ENCODE peak calls at places on chromosomes 2 and 18, in eight cellular contexts. One of them, this sample, is unnamed.

GRCh38 chr2:30368258-30368657 is 78.8 kb upstream of the LCLAT1 start:
- DNase-seq in cardiac muscle cell: peak
- DNase-seq in AG09309: no peak
- DNase-seq in left ventricle myocardium inferior: no peak
- DNase-seq in ascending aorta: no peak
- DNase-seq in chondrocyte: no peak
- DNase-seq in neural progenitor cell: no peak
- DNase-seq in MCF 10A: no peak
- DNase-seq in this sample: peak

GRCh38 chr18:24659837-24660720 is 199.6 kb downstream of the HRH4 start:
- DNase-seq in left ventricle myocardium inferior: peak
- DNase-seq in MCF 10A: no peak
- DNase-seq in cardiac muscle cell: no peak
- DNase-seq in ascending aorta: no peak
- DNase-seq in neural progenitor cell: no peak
- DNase-seq in AG09309: no peak
- DNase-seq in chondrocyte: no peak
- DNase-seq in this sample: no peak

GRCh38 chr2:55887351-55887750 is 36.2 kb downstream of the EFEMP1 start:
- DNase-seq in left ventricle myocardium inferior: no peak
- DNase-seq in ascending aorta: no peak
- DNase-seq in neural progenitor cell: no peak
- DNase-seq in AG09309: no peak
- DNase-seq in chondrocyte: no peak
- DNase-seq in cardiac muscle cell: no peak
- DNase-seq in MCF 10A: no peak
- DNase-seq in this sample: peak

GRCh38 chr2:221657821-221658220 is 85.7 kb upstream of the EPHA4 start:
- DNase-seq in MCF 10A: no peak
- DNase-seq in ascending aorta: no peak
- DNase-seq in neural progenitor cell: no peak
- DNase-seq in chondrocyte: no peak
- DNase-seq in left ventricle myocardium inferior: no peak
- DNase-seq in cardiac muscle cell: no peak
- DNase-seq in AG09309: no peak
- DNase-seq in this sample: no peak

GRCh38 chr2:218166791-218167190 is at the start of gene CXCR1:
- DNase-seq in ascending aorta: no peak
- DNase-seq in AG09309: no peak
- DNase-seq in cardiac muscle cell: no peak
- DNase-seq in MCF 10A: peak
- DNase-seq in chondrocyte: no peak
- DNase-seq in neural progenitor cell: no peak
- DNase-seq in left ventricle myocardium inferior: no peak
- DNase-seq in this sample: no peak

GRCh38 chr2:50751255-50752069 is 280.5 kb downstream of the NRXN1 start:
- DNase-seq in chondrocyte: no peak
- DNase-seq in cardiac muscle cell: no peak
- DNase-seq in MCF 10A: no peak
- DNase-seq in ascending aorta: no peak
- DNase-seq in neural progenitor cell: no peak
- DNase-seq in left ventricle myocardium inferior: no peak
- DNase-seq in AG09309: no peak
- DNase-seq in this sample: no peak

GRCh38 chr2:79788952-79789612 is 276.2 kb downstream of the CTNNA2 start:
- DNase-seq in cardiac muscle cell: no peak
- DNase-seq in ascending aorta: no peak
- DNase-seq in neural progenitor cell: no peak
- DNase-seq in AG09309: no peak
- DNase-seq in left ventricle myocardium inferior: no peak
- DNase-seq in chondrocyte: no peak
- DNase-seq in MCF 10A: no peak
- DNase-seq in this sample: no peak

GRCh38 chr2:32863803-32864202 is 83.0 kb upstream of the LTBP1 start:
- DNase-seq in AG09309: no peak
- DNase-seq in cardiac muscle cell: no peak
- DNase-seq in neural progenitor cell: no peak
- DNase-seq in left ventricle myocardium inferior: no peak
- DNase-seq in MCF 10A: no peak
- DNase-seq in ascending aorta: no peak
- DNase-seq in chondrocyte: no peak
- DNase-seq in this sample: peak

GRCh38 chr2:19675003-19675629 is 226.7 kb downstream of the TTC32 start:
- DNase-seq in chondrocyte: no peak
- DNase-seq in cardiac muscle cell: no peak
- DNase-seq in MCF 10A: no peak
- DNase-seq in AG09309: no peak
- DNase-seq in ascending aorta: no peak
- DNase-seq in left ventricle myocardium inferior: no peak
- DNase-seq in neural progenitor cell: no peak
- DNase-seq in this sample: no peak

GRCh38 chr18:6891788-6892187 is 162.3 kb downstream of the ARHGAP28 start:
- DNase-seq in left ventricle myocardium inferior: no peak
- DNase-seq in chondrocyte: no peak
- DNase-seq in neural progenitor cell: no peak
- DNase-seq in MCF 10A: no peak
- DNase-seq in ascending aorta: no peak
- DNase-seq in AG09309: no peak
- DNase-seq in cardiac muscle cell: no peak
- DNase-seq in this sample: no peak

GRCh38 chr2:240688563-240688919 is 3.1 kb upstream of the AQP12A start:
- DNase-seq in AG09309: no peak
- DNase-seq in neural progenitor cell: no peak
- DNase-seq in ascending aorta: no peak
- DNase-seq in left ventricle myocardium inferior: no peak
- DNase-seq in MCF 10A: no peak
- DNase-seq in chondrocyte: peak
- DNase-seq in cardiac muscle cell: no peak
- DNase-seq in this sample: no peak

GRCh38 chr2:86249843-86250402 is 50.7 kb downstream of the MRPL35 start:
- DNase-seq in left ventricle myocardium inferior: no peak
- DNase-seq in cardiac muscle cell: no peak
- DNase-seq in MCF 10A: no peak
- DNase-seq in chondrocyte: no peak
- DNase-seq in neural progenitor cell: no peak
- DNase-seq in ascending aorta: no peak
- DNase-seq in AG09309: no peak
- DNase-seq in this sample: no peak

GRCh38 chr2:180190851-180191250 is 183.8 kb upstream of the CWC22 start:
- DNase-seq in MCF 10A: no peak
- DNase-seq in left ventricle myocardium inferior: no peak
- DNase-seq in neural progenitor cell: no peak
- DNase-seq in chondrocyte: no peak
- DNase-seq in AG09309: no peak
- DNase-seq in ascending aorta: no peak
- DNase-seq in cardiac muscle cell: no peak
- DNase-seq in this sample: no peak

GRCh38 chr18:12361770-12362378 is 15.2 kb downstream of the AFG3L2 start:
- DNase-seq in AG09309: no peak
- DNase-seq in MCF 10A: no peak
- DNase-seq in neural progenitor cell: no peak
- DNase-seq in ascending aorta: no peak
- DNase-seq in left ventricle myocardium inferior: peak
- DNase-seq in cardiac muscle cell: peak
- DNase-seq in chondrocyte: no peak
- DNase-seq in this sample: no peak

GRCh38 chr2:133077259-133077822 is 407.3 kb upstream of the LYPD1 start:
- DNase-seq in ascending aorta: no peak
- DNase-seq in chondrocyte: no peak
- DNase-seq in cardiac muscle cell: no peak
- DNase-seq in AG09309: no peak
- DNase-seq in neural progenitor cell: no peak
- DNase-seq in MCF 10A: no peak
- DNase-seq in left ventricle myocardium inferior: no peak
- DNase-seq in this sample: no peak

GRCh38 chr2:66121946-66122345 is 313.0 kb upstream of the MEIS1 start:
- DNase-seq in ascending aorta: no peak
- DNase-seq in neural progenitor cell: no peak
- DNase-seq in cardiac muscle cell: no peak
- DNase-seq in left ventricle myocardium inferior: no peak
- DNase-seq in AG09309: no peak
- DNase-seq in MCF 10A: no peak
- DNase-seq in chondrocyte: no peak
- DNase-seq in this sample: no peak

GRCh38 chr2:212959469-212960117 is 191.8 kb downstream of the IKZF2 start:
- DNase-seq in cardiac muscle cell: no peak
- DNase-seq in MCF 10A: no peak
- DNase-seq in ascending aorta: no peak
- DNase-seq in left ventricle myocardium inferior: no peak
- DNase-seq in AG09309: no peak
- DNase-seq in neural progenitor cell: no peak
- DNase-seq in chondrocyte: no peak
- DNase-seq in this sample: no peak

GRCh38 chr2:218229851-218230250 is 12.9 kb downstream of the ARPC2 start:
- DNase-seq in AG09309: no peak
- DNase-seq in MCF 10A: peak
- DNase-seq in left ventricle myocardium inferior: no peak
- DNase-seq in ascending aorta: no peak
- DNase-seq in neural progenitor cell: no peak
- DNase-seq in chondrocyte: no peak
- DNase-seq in cardiac muscle cell: no peak
- DNase-seq in this sample: peak

DNA sequence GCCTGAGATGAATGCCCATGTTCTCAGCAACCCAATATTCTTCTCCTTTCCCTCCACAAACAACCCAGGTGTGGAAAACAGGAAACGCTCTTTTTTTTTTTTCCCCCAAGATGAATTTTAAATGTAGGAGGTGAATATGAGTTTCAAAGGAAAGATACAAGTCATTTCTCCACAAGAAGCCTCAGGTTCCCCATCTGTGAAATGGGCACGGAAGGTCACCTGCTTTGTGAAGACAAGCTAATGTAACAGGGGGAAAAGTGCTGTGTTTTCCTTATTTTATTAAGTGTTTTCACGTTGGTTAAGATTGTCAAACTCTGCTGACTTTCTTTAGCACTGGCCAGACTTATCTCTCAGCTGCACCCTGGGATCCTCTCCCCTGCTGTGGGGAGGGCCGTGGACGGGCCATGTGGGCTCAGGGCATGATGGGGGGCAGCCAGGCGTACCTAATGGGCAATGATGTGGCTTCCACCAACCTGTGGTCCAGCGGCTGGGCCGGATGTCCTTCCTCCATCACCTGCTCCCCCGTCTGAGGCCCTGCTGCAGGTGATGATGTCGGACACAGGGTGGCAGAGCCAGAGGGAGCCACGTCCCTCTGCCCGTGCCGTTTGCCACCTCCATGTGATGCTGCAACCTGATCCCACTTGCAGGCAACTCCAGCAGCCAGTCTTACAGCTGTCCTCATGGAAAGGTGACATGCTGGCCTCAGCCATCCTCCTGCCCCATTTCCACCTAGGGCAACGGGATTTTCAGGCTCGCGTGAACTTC is 130.0 kb upstream of the PXDN start:
- DNase-seq in AG09309: no peak
- DNase-seq in ascending aorta: no peak
- DNase-seq in cardiac muscle cell: no peak
- DNase-seq in neural progenitor cell: no peak
- DNase-seq in MCF 10A: no peak
- DNase-seq in left ventricle myocardium inferior: no peak
- DNase-seq in chondrocyte: no peak
- DNase-seq in this sample: no peak
- TF ChIP-seq CTCF in AG09309: no peak
- TF ChIP-seq CTCF in ascending aorta: no peak
- TF ChIP-seq CTCF in cardiac muscle cell: no peak
- TF ChIP-seq CTCF in neural progenitor cell: no peak
- TF ChIP-seq CTCF in MCF 10A: no peak
- TF ChIP-seq CTCF in left ventricle myocardium inferior: no peak
- TF ChIP-seq CTCF in chondrocyte: no peak
- TF ChIP-seq CTCF in this sample: no peak

DNA sequence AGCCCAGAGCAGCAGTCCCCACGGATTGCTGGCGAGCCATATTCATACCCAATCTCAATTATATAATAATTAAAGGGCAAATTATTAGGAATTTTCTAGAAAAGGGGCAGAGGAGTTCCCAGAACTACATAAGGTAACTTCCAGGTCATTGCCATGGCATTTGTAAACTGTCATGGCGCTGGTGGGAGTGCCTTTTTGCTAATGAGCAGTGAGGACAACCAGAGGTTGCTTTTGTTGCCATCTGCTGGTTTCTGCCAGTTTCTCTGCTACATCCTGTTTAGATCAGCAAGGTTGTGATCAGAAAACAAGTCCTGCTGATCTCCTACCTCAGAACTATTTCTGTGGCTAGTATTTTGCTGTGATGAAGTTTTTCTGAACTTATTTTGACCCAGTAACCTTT is 159.8 kb upstream of the PIEZO2 start:
- DNase-seq in AG09309: no peak
- DNase-seq in left ventricle myocardium inferior: no peak
- DNase-seq in cardiac muscle cell: no peak
- DNase-seq in neural progenitor cell: no peak
- DNase-seq in chondrocyte: no peak
- DNase-seq in MCF 10A: peak
- DNase-seq in ascending aorta: no peak
- DNase-seq in this sample: no peak
- TF ChIP-seq CTCF in AG09309: peak
- TF ChIP-seq CTCF in left ventricle myocardium inferior: no peak
- TF ChIP-seq CTCF in cardiac muscle cell: peak
- TF ChIP-seq CTCF in neural progenitor cell: no peak
- TF ChIP-seq CTCF in chondrocyte: peak
- TF ChIP-seq CTCF in MCF 10A: no peak
- TF ChIP-seq CTCF in ascending aorta: no peak
- TF ChIP-seq CTCF in this sample: peak

DNA sequence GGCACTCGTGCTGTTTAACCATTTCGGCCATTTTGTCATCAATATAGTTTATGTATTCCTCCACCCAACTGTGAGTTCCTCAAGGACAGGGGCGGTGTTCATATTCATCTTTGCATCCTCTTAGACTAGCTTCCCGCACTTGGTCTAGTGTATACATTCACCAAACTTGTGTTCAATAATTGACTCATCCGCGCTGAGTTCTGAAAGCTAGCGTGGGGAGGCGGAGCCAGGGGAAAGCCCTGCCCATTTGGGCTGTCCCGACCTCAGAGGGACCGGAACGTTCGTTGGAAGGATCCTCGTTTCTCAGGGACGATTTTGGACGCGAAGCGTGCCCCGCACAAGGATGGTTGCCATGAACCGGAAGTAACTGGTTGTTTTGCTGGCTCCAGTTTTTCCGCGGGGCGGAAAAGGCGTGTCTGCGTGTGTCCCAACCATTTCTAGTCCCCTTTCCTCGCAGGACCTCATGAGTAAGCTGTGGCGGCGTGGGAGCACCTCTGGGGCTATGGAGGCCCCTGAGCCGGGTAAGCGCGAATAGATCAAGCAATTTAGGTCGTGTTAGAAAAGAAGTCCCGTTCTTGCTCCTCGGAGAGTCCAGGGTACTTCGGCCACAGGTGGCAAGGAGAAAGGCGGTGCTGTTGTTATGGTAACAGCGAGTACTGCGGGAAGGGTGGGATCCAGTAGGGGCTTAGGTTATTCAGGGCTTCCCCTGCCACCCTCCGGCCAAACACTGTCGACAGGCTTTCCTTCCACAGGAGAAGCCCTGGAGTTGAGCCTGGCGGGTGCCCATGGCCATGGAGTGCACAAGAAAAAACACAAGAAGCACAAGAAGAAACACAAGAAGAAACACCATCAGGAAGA is at the start of gene INO80B:
- DNase-seq in left ventricle myocardium inferior: peak
- DNase-seq in AG09309: peak
- DNase-seq in cardiac muscle cell: peak
- DNase-seq in ascending aorta: peak
- DNase-seq in MCF 10A: peak
- DNase-seq in chondrocyte: peak
- DNase-seq in neural progenitor cell: peak
- DNase-seq in this sample: peak
- TF ChIP-seq CTCF in left ventricle myocardium inferior: no peak
- TF ChIP-seq CTCF in AG09309: no peak
- TF ChIP-seq CTCF in cardiac muscle cell: no peak
- TF ChIP-seq CTCF in ascending aorta: no peak
- TF ChIP-seq CTCF in MCF 10A: no peak
- TF ChIP-seq CTCF in chondrocyte: no peak
- TF ChIP-seq CTCF in neural progenitor cell: no peak
- TF ChIP-seq CTCF in this sample: no peak

GRCh38 chr2:28181801-28182200 is 210.9 kb upstream of the FOSL2 start:
- DNase-seq in cardiac muscle cell: no peak
- DNase-seq in ascending aorta: no peak
- DNase-seq in MCF 10A: no peak
- DNase-seq in left ventricle myocardium inferior: no peak
- DNase-seq in chondrocyte: no peak
- DNase-seq in AG09309: no peak
- DNase-seq in neural progenitor cell: peak
- DNase-seq in this sample: no peak
- TF ChIP-seq CTCF in cardiac muscle cell: no peak
- TF ChIP-seq CTCF in ascending aorta: no peak
- TF ChIP-seq CTCF in MCF 10A: no peak
- TF ChIP-seq CTCF in left ventricle myocardium inferior: no peak
- TF ChIP-seq CTCF in chondrocyte: no peak
- TF ChIP-seq CTCF in AG09309: no peak
- TF ChIP-seq CTCF in neural progenitor cell: no peak
- TF ChIP-seq CTCF in this sample: no peak